ENCODE peak calls at places on chromosomes 4 and X, in seven cellular contexts. S is HFF-Myc; K is CD4-positive, alpha-beta T cell; E is MCF 10A; F is lung; T is GM10248; J is transverse colon. D is an unnamed sample.

GRCh38 chrX:41350150-41350975 is 16.4 kb downstream of the DDX3X start:
- DNase-seq in S (no peak), K (no peak), E (no peak), F (no peak), T (no peak), J (no peak), D (peak)

GRCh38 chr4:83112678-83113428 is 1.7 kb downstream of the PLAC8 start:
- DNase-seq in S (no peak), K (no peak), E (no peak), F (no peak), T (no peak), J (peak), D (peak)

GRCh38 chrX:19747672-19748610 is 139.5 kb downstream of the SH3KBP1 start:
- DNase-seq in S (no peak), K (peak), E (no peak), F (no peak), T (peak), J (peak), D (no peak)

GRCh38 chr4:69536980-69537379 is 41.3 kb upstream of the UGT2B4 start:
- DNase-seq in S (no peak), K (no peak), E (no peak), F (no peak), T (no peak), J (no peak), D (no peak)

GRCh38 chr4:5839332-5839731 is 53.6 kb downstream of the CRMP1 start:
- DNase-seq in S (no peak), K (no peak), E (no peak), F (no peak), T (no peak), J (no peak), D (no peak)

GRCh38 chr4:170853422-170854021 is 763.8 kb upstream of the AADAT start:
- DNase-seq in S (no peak), K (no peak), E (peak), F (peak), T (peak), J (peak), D (peak)

GRCh38 chr4:158490629-158491028 is 31.1 kb upstream of the RXFP1 start:
- DNase-seq in S (no peak), K (no peak), E (no peak), F (no peak), T (no peak), J (no peak), D (no peak)

GRCh38 chr4:134727696-134728095 is 526.1 kb upstream of the PABPC4L start:
- DNase-seq in S (no peak), K (no peak), E (no peak), F (no peak), T (no peak), J (no peak), D (no peak)

GRCh38 chr4:108359130-108359709 is 190.5 kb upstream of the LEF1 start:
- DNase-seq in S (no peak), K (peak), E (no peak), F (no peak), T (no peak), J (no peak), D (no peak)

GRCh38 chrX:7580127-7580526 is 262.8 kb upstream of the VCX start:
- DNase-seq in S (no peak), K (no peak), E (peak), F (no peak), T (no peak), J (no peak), D (no peak)

GRCh38 chrX:116204947-116205346 is 34.4 kb downstream of the AGTR2 start:
- DNase-seq in S (no peak), K (no peak), E (peak), F (no peak), T (no peak), J (no peak), D (peak)

GRCh38 chrX:99777912-99778311 is 632.2 kb downstream of the PCDH19 start:
- DNase-seq in S (no peak), K (no peak), E (no peak), F (no peak), T (no peak), J (no peak), D (peak)

GRCh38 chr4:94550352-94550751 is 98.6 kb downstream of the PDLIM5 start:
- DNase-seq in S (no peak), K (no peak), E (no peak), F (no peak), T (no peak), J (no peak), D (no peak)

GRCh38 chr4:186851291-186852077 is 127.8 kb upstream of the FAT1 start:
- DNase-seq in S (no peak), K (no peak), E (no peak), F (no peak), T (no peak), J (no peak), D (no peak)

GRCh38 chrX:124362072-124362471 is 15.7 kb downstream of the SH2D1A start:
- DNase-seq in S (no peak), K (no peak), E (no peak), F (no peak), T (no peak), J (no peak), D (no peak)

GRCh38 chr4:154506253-154506652 is 14.7 kb upstream of the DCHS2 start:
- DNase-seq in S (no peak), K (no peak), E (peak), F (no peak), T (peak), J (no peak), D (peak)

GRCh38 chrX:11049976-11050375 is 61.2 kb upstream of the HCCS start:
- DNase-seq in S (no peak), K (no peak), E (no peak), F (no peak), T (no peak), J (no peak), D (no peak)

GRCh38 chrX:18620349-18620748 is 51.6 kb downstream of the RS1 start:
- DNase-seq in S (no peak), K (no peak), E (no peak), F (no peak), T (no peak), J (peak), D (no peak)

GRCh38 chr4:6308890-6309643 is 39.4 kb downstream of the WFS1 start:
- DNase-seq in S (no peak), K (no peak), E (no peak), F (no peak), T (no peak), J (no peak), D (peak)

GRCh38 chr4:154032914-154033313 is 244.0 kb upstream of the SFRP2 start:
- DNase-seq in S (no peak), K (no peak), E (no peak), F (no peak), T (no peak), J (no peak), D (no peak)

GRCh38 chr4:139746430-139746829 is 80.8 kb downstream of the MGST2 start:
- DNase-seq in S (no peak), K (no peak), E (no peak), F (no peak), T (no peak), J (no peak), D (peak)

GRCh38 chrX:77731821-77732419 is 54.1 kb downstream of the ATRX start:
- DNase-seq in S (no peak), K (no peak), E (no peak), F (no peak), T (no peak), J (no peak), D (peak)

GRCh38 chr4:138727704-138728103 is 287.9 kb upstream of the NOCT start:
- DNase-seq in S (no peak), K (no peak), E (no peak), F (no peak), T (no peak), J (no peak), D (no peak)

GRCh38 chrX:63739885-63740284 is 45.1 kb downstream of the ARHGEF9 start:
- DNase-seq in S (no peak), K (no peak), E (no peak), F (no peak), T (no peak), J (no peak), D (peak)

GRCh38 chr4:108838451-108838850 is 75.6 kb upstream of the ETNPPL start:
- DNase-seq in S (no peak), K (no peak), E (no peak), F (no peak), T (no peak), J (no peak), D (no peak)

GRCh38 chr4:133720001-133720400 is 481.6 kb downstream of the PABPC4L start:
- DNase-seq in S (no peak), K (no peak), E (no peak), F (no peak), T (no peak), J (no peak), D (no peak)
- TF ChIP-seq CTCF in S (no peak), K (no peak), E (no peak), F (no peak), T (no peak), J (no peak), D (no peak)

GRCh38 chrX:119981286-119982070 is 37.9 kb upstream of the NKAP start:
- DNase-seq in S (peak), K (no peak), E (peak), F (no peak), T (peak), J (no peak), D (peak)
- TF ChIP-seq CTCF in S (peak), K (no peak), E (peak), F (no peak), T (peak), J (no peak), D (peak)

DNA sequence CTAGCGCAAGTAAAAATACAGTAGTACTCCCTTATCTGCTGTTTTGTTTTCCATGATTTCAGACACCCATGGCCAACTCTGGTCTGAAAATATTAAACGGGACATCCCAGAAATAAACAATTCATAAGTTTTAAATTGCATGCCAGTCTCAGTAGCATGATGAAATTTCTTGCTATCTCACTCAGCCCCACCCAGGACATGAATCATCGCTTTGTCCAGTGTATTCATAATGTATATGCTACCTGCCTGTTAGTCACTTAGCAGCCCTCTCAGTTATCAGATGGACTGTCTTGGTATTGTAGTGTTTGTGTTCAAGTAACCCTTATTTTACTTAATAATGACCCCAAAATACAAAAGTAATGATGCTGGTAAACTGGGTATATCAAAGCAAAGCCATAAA is 158.2 kb upstream of the DDIT4L start:
- DNase-seq in S (peak), K (no peak), E (peak), F (no peak), T (no peak), J (no peak), D (no peak)
- TF ChIP-seq CTCF in S (no peak), K (no peak), E (no peak), F (no peak), T (no peak), J (no peak), D (no peak)

DNA sequence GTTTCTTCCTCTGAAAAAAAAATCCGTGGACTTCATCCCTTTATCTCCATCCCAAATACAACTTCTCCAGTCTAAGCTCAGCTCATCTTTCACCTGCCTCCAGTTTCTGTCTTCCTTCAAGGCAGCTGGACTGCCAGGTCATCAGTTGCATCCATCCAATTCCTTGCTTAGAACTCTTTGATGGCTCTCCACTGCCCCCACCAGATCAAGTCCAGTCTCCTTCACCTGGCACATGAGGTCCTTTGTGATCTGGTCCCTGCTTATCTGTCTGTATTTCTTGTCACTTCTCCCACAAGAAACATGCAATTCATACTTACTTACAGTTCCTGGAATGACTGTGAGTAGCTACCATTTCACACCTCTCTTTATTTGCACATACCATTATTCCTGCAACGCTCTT is 33.8 kb downstream of the OTUD6A start:
- DNase-seq in S (no peak), K (no peak), E (peak), F (no peak), T (no peak), J (no peak), D (peak)
- TF ChIP-seq CTCF in S (no peak), K (no peak), E (peak), F (no peak), T (no peak), J (no peak), D (peak)

GRCh38 chrX:53481816-53482485 is 47.8 kb upstream of the HSD17B10 start:
- DNase-seq in S (peak), K (peak), E (peak), F (peak), T (peak), J (peak), D (peak)
- TF ChIP-seq CTCF in S (peak), K (peak), E (peak), F (peak), T (peak), J (peak), D (peak)

DNA sequence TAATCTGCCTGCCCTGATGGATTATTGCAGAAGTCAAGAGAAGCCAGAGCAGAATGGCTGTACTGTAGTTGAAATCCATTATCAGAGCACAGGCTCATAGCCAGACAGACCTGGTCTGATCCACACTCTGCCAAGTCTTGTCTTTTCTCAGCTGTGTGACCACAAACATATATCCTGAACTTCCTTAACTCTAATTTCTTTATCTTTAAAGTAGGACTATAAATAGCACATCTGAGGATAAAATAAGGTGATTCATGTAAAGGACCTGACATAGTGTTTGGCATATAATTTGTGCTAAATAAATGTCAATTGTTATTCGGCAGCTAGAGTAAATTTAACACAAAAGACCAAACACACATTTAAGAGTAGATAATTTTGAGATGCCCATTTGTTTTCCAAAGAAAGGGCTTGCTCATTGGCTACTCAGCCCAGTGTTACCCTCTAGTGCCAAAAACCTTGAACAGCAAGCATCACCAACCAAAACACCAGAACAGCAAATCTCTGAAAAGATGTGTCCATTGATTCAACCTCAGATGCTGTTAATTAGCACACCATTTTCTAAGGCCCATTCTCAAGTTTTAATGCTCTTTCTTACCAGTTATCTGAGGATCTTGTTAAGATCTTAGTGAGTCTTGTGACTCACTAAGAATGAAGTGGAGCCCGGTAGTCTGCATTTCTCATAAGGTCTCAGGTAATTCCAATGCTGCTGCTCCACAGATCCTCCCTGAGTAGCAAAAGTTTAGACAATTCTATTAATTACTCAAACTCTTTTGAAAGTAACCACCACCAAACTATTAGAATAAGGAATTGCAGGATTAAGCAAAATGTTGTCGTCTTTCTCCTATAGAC is 108.8 kb downstream of the HHIP start:
- DNase-seq in S (no peak), K (no peak), E (peak), F (no peak), T (no peak), J (no peak), D (peak)
- TF ChIP-seq CTCF in S (peak), K (no peak), E (peak), F (no peak), T (no peak), J (peak), D (peak)

D was measured in GM23338.